ENCODE peak calls at places on chromosomes 1 and 21, in five cellular contexts. M is uterus, O is GM06990, R is mammary epithelial cell, Q is lower leg skin. A is an unnamed sample.

GRCh38 chr1:3530086-3530930 is 75.8 kb downstream of the ARHGEF16 start:
- DNase-seq in O (no peak), M (no peak), Q (peak), R (peak), A (no peak)

GRCh38 chr1:55375617-55376258 is 160.6 kb upstream of the USP24 start:
- DNase-seq in Q (no peak), O (no peak), M (peak), R (peak), A (peak)

GRCh38 chr1:109794319-109795132 is 30.8 kb upstream of the EPS8L3 start:
- DNase-seq in O (no peak), Q (peak), R (no peak), M (peak), A (no peak)

GRCh38 chr1:57835620-57836019 is 411.8 kb upstream of the DAB1 start:
- DNase-seq in O (no peak), R (peak), Q (no peak), M (no peak), A (no peak)

GRCh38 chr1:143698016-143698415 is 273.8 kb downstream of the FAM72C start:
- DNase-seq in R (no peak), M (no peak), Q (peak), O (peak), A (peak)

GRCh38 chr1:195195423-195196057 is 1412.7 kb downstream of the KCNT2 start:
- DNase-seq in Q (no peak), O (peak), M (no peak), R (no peak), A (peak)

GRCh38 chr1:69511426-69512192 is 56.1 kb upstream of the LRRC7 start:
- DNase-seq in Q (no peak), M (no peak), O (no peak), R (no peak), A (no peak)

GRCh38 chr1:166948856-166949350 is 26.4 kb downstream of the ILDR2 start:
- DNase-seq in R (no peak), O (no peak), M (no peak), Q (no peak), A (no peak)

GRCh38 chr21:29499734-29500343 is 201.1 kb downstream of the BACH1 start:
- DNase-seq in O (no peak), Q (no peak), M (no peak), R (peak), A (peak)

GRCh38 chr21:36117276-36117675 is 17.6 kb upstream of the CBR3 start:
- DNase-seq in Q (no peak), O (no peak), M (no peak), R (no peak), A (no peak)

GRCh38 chr1:175960169-175960568 is 216.8 kb upstream of the TNR start:
- DNase-seq in Q (no peak), O (no peak), R (no peak), M (no peak), A (no peak)

GRCh38 chr1:216937491-216937890 is 214.3 kb upstream of the ESRRG start:
- DNase-seq in O (no peak), R (no peak), Q (no peak), M (no peak), A (no peak)

GRCh38 chr1:10161541-10162290 is 48.7 kb upstream of the KIF1B start:
- DNase-seq in Q (peak), O (no peak), M (peak), R (no peak), A (no peak)

GRCh38 chr1:168000656-168001055 is 63.8 kb upstream of the MPC2 start:
- DNase-seq in M (no peak), O (no peak), Q (no peak), R (no peak), A (no peak)

GRCh38 chr1:25621876-25622275 is 5.3 kb downstream of the MAN1C1 start:
- DNase-seq in Q (peak), M (no peak), R (no peak), O (no peak), A (peak)

GRCh38 chr1:24127134-24127800 is 15.3 kb upstream of the MYOM3 start:
- DNase-seq in R (no peak), O (no peak), M (no peak), Q (no peak), A (no peak)

GRCh38 chr1:3500265-3500835 is 45.9 kb downstream of the ARHGEF16 start:
- DNase-seq in R (no peak), Q (no peak), M (no peak), O (no peak), A (no peak)

GRCh38 chr1:221874285-221875003 is 132.6 kb upstream of the DUSP10 start:
- DNase-seq in M (no peak), Q (no peak), O (no peak), R (no peak), A (no peak)

GRCh38 chr1:67264899-67265298 is 42.8 kb upstream of the IL12RB2 start:
- DNase-seq in O (no peak), M (no peak), R (no peak), Q (no peak), A (peak)

GRCh38 chr1:180187626-180188025 is 33.0 kb downstream of the QSOX1 start:
- DNase-seq in R (no peak), O (no peak), M (no peak), Q (no peak), A (no peak)

GRCh38 chr21:44043613-44044012 is 31.5 kb downstream of the TRAPPC10 start:
- DNase-seq in O (no peak), M (no peak), Q (no peak), R (no peak), A (no peak)

GRCh38 chr1:228305721-228306152 is 97.9 kb downstream of the OBSCN start:
- DNase-seq in O (no peak), M (no peak), Q (peak), R (no peak), A (no peak)

GRCh38 chr1:10614377-10615225 is 139.9 kb downstream of the PEX14 start:
- DNase-seq in O (no peak), Q (peak), M (no peak), R (no peak), A (no peak)

GRCh38 chr1:198849108-198849507 is 210.3 kb downstream of the PTPRC start:
- DNase-seq in R (no peak), M (no peak), Q (no peak), O (no peak), A (no peak)

GRCh38 chr1:23026573-23026972 is 7.3 kb downstream of the KDM1A start:
- DNase-seq in R (peak), M (no peak), Q (no peak), O (no peak), A (no peak)

GRCh38 chr1:66177483-66177882 is 356.5 kb upstream of the SGIP1 start:
- DNase-seq in O (no peak), Q (no peak), M (no peak), R (no peak), A (no peak)

GRCh38 chr1:66182551-66183178 is 351.3 kb upstream of the SGIP1 start:
- DNase-seq in O (no peak), M (peak), Q (no peak), R (no peak), A (no peak)

GRCh38 chr1:66183386-66183785 is 350.6 kb upstream of the SGIP1 start:
- DNase-seq in O (no peak), R (no peak), M (no peak), Q (no peak), A (no peak)

GRCh38 chr1:66176828-66177227 is 357.1 kb upstream of the SGIP1 start:
- DNase-seq in R (no peak), Q (no peak), M (no peak), O (no peak), A (no peak)

GRCh38 chr1:66181999-66182398 is 352.0 kb upstream of the SGIP1 start:
- DNase-seq in M (no peak), R (no peak), O (no peak), Q (no peak), A (no peak)
- H3K4me3 ChIP-seq in M (no peak), R (no peak), O (no peak), Q (no peak), A (no peak)

DNA sequence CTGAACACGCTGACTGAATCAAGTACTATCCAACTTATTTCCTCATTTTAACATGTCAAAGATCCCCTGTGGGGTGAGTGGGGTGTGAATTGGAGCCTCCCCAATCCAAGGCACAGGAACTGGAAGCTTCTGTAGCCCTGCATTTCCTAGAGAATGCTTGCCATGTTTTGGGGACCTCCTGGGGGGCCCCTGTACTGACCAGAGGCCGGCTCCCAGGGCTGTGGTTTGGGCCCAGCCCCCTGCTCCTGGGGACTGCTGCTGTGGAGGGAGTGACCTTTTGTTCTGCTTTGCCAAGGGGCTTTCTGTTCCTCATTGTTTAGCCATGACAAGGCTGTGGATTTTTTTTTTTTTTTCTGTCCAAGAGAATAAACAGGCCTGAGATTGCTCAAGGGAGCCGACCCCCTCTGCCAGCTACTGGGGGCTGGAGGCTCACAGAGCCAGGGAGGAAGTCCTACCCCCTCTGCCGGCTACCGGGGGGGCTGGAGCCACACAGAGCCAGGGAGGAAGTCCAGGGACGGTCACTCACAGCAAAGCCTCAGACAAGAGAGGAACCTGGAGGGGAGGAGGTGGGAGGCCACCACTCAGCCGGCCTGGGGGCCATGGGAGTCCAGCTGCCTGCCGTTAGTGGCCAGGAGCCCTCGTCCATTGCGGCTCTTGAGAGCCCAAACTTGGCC is 17.4 kb downstream of the TNFRSF1B start:
- DNase-seq in R (no peak), O (no peak), M (peak), Q (peak), A (no peak)
- TF ChIP-seq CTCF in R (no peak), O (peak), M (no peak), Q (no peak), A (no peak)

DNA sequence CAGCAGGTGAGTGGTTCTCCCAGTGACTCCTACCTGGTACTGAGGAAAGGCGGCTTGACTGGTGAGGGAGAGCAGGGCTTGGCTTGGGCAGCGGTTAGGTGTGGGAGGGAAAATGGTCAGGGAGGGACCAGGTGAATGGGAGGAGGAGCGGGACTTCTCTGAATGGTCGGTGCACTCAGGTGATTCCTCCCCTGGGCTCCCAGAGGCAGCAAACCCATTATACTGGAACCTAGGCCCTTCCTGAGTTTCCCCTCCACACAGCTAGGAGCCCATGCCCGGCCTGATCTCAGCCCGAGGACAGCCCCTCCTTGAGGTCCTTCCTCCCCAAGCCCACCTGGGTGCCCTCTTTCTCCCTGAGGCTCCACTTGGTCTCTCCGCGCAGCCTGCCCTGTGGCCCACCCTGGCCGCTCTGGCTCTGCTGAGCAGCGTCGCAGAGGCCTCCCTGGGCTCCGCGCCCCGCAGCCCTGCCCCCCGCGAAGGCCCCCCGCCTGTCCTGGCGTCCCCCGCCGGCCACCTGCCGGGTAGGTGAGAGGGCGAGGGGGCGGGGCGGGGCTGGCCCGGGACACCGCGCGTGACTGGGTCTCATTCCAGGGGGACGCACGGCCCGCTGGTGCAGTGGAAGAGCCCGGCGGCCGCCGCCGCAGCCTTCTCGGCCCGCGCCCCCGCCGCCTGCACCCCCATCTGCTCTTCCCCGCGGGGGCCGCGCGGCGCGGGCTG is 2.3 kb downstream of the ARTN start:
- DNase-seq in Q (no peak), R (peak), O (peak), M (no peak), A (no peak)
- H3K4me3 ChIP-seq in Q (peak), R (peak), O (no peak), M (peak), A (no peak)

DNA sequence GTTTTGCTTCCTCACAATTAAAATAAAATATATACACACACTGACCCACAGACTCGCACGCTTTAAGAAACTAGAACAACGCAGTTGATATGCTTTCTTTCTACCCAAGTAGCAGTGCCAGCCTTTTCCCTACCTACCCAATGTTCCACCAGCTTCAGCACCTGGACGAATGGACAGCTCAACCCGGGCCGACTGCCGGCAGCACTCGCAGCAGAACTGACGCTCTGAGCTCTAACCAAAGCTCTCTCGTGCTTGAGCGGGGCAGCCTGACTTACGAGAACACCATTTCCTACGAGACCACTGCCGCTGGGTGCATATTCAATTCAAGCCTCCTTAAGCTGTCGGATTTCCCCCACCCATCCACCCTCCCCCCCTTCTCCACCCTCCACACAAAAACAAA is 127.4 kb upstream of the DPYD start:
- DNase-seq in O (no peak), M (peak), R (peak), Q (peak), A (peak)
- TF ChIP-seq CTCF in O (no peak), M (no peak), R (no peak), Q (no peak), A (no peak)

GRCh38 chr1:45205000-45205909 is 1.1 kb downstream of the ZSWIM5 start:
- DNase-seq in Q (peak), M (peak), O (peak), R (no peak), A (peak)
- H3K4me3 ChIP-seq in Q (no peak), M (peak), O (no peak), R (peak), A (no peak)

GRCh38 chr1:1304331-1305299 is 3.1 kb downstream of the ACAP3 start:
- DNase-seq in M (peak), Q (peak), R (peak), O (no peak), A (no peak)

GRCh38 chr1:1306070-1306660 is 1.6 kb downstream of the ACAP3 start:
- DNase-seq in M (no peak), R (no peak), O (no peak), Q (no peak), A (peak)

GRCh38 chr1:1306661-1307260 is 969 bp downstream of the ACAP3 start:
- DNase-seq in O (no peak), R (no peak), Q (no peak), M (no peak), A (no peak)

GRCh38 chr1:1303736-1304135 is 4.0 kb downstream of the ACAP3 start:
- DNase-seq in Q (no peak), R (no peak), M (no peak), O (no peak), A (no peak)

GRCh38 chr1:1305300-1306069 is 2.2 kb downstream of the ACAP3 start:
- DNase-seq in O (peak), M (peak), Q (peak), R (peak), A (peak)
- TF ChIP-seq CTCF in O (peak), M (no peak), Q (no peak), R (no peak), A (peak)

DNA sequence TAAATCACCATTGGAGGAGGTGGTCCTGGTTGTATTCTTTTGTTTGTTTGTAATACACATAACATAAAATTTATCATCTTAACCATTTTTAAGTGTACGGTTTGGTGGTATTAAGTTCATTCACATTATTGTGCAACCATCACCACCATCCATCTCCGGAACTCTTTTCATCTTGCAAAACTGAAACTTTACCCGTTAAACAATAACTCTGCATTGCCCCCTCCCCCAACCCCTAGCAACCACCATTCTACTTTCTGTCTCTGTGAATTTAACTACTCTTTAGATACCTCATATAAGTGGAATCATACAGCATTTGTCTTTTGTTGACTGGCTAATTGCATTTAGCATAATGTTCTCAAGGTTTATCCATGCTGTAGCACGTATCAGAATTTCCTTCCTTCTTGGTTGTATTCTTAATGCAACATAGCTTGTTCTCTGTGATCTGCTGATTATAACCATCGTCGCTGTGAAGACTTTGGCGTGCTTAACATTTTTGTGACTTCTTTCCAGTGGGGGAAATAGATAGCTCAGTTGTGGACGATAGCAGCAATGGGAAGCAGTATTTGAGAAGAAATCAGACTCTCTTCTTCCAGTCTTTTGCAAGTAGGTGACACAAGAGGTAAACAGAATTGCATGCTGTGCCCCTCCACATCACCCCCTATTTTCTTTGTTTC is 117.5 kb upstream of the HOOK1 start:
- DNase-seq in R (no peak), M (no peak), O (no peak), Q (no peak), A (peak)
- H3K4me3 ChIP-seq in R (no peak), M (no peak), O (no peak), Q (no peak), A (no peak)